ENCODE peak calls at places on chromosomes 5 and 9, in five cellular contexts. A is stomach, C is IMR-90, S is body of pancreas, Q is testis. B is an unnamed sample.

GRCh38 chr5:139271201-139272027 is 22.1 kb upstream of the MATR3 start:
- DNase-seq in A (no peak), C (peak), S (peak), Q (no peak), B (no peak)

GRCh38 chr5:116799401-116799800 is 224.8 kb upstream of the SEMA6A start:
- DNase-seq in A (no peak), C (no peak), S (no peak), Q (no peak), B (no peak)

GRCh38 chr9:35549466-35549865 is 55.6 kb upstream of the TESK1 start:
- DNase-seq in A (no peak), C (no peak), S (no peak), Q (no peak), B (no peak)

GRCh38 chr5:168479166-168479565 is 7.1 kb upstream of the RARS1 start:
- DNase-seq in A (no peak), C (peak), S (no peak), Q (no peak), B (no peak)

GRCh38 chr5:170636836-170637477 is 133.1 kb downstream of the KCNIP1 start:
- DNase-seq in A (no peak), C (no peak), S (no peak), Q (no peak), B (no peak)

GRCh38 chr9:23321049-23321448 is 505.0 kb downstream of the ELAVL2 start:
- DNase-seq in A (no peak), C (no peak), S (no peak), Q (no peak), B (no peak)

GRCh38 chr9:98591696-98592095 is 117.0 kb downstream of the GABBR2 start:
- DNase-seq in A (no peak), C (no peak), S (no peak), Q (no peak), B (no peak)

GRCh38 chr5:1175801-1176472 is 25.5 kb upstream of the SLC6A19 start:
- DNase-seq in A (no peak), C (no peak), S (peak), Q (peak), B (no peak)

GRCh38 chr9:69945671-69946141 is 97.9 kb upstream of the MAMDC2 start:
- DNase-seq in A (peak), C (peak), S (peak), Q (peak), B (no peak)

GRCh38 chr9:124544535-124544934 is 37.3 kb upstream of the NR5A1 start:
- DNase-seq in A (no peak), C (no peak), S (no peak), Q (no peak), B (no peak)

GRCh38 chr5:55853271-55853670 is 2.1 kb downstream of the IL31RA start:
- DNase-seq in A (no peak), C (no peak), S (no peak), Q (no peak), B (no peak)

GRCh38 chr9:708556-709432 is 132.7 kb upstream of the DMRT1 start:
- DNase-seq in A (no peak), C (no peak), S (peak), Q (peak), B (no peak)

GRCh38 chr9:14661421-14662059 is 31.7 kb downstream of the ZDHHC21 start:
- DNase-seq in A (no peak), C (peak), S (no peak), Q (no peak), B (peak)

GRCh38 chr5:127042593-127042992 is 12.2 kb upstream of the MARCHF3 start:
- DNase-seq in A (no peak), C (peak), S (no peak), Q (no peak), B (peak)

GRCh38 chr5:154878642-154879335 is 20.4 kb downstream of the CNOT8 start:
- DNase-seq in A (no peak), C (no peak), S (no peak), Q (no peak), B (no peak)

GRCh38 chr5:128749584-128749983 is 211.5 kb upstream of the FBN2 start:
- DNase-seq in A (no peak), C (no peak), S (no peak), Q (no peak), B (no peak)

GRCh38 chr5:135829681-135830383 is 4.6 kb upstream of the SLC25A48 start:
- DNase-seq in A (peak), C (peak), S (peak), Q (peak), B (peak)

GRCh38 chr9:106878943-106879916 is 16.3 kb downstream of the ZNF462 start:
- DNase-seq in A (no peak), C (peak), S (peak), Q (peak), B (no peak)

GRCh38 chr9:120402741-120403542 is 177.0 kb downstream of the CDK5RAP2 start:
- DNase-seq in A (no peak), C (peak), S (peak), Q (no peak), B (peak)

GRCh38 chr5:22391956-22392355 is 461.2 kb downstream of the CDH12 start:
- DNase-seq in A (no peak), C (no peak), S (no peak), Q (no peak), B (no peak)

GRCh38 chr5:78792342-78793055 is 143.9 kb upstream of the LHFPL2 start:
- DNase-seq in A (no peak), C (no peak), S (no peak), Q (no peak), B (no peak)

GRCh38 chr9:121280715-121281613 is 13.0 kb downstream of the GSN start:
- DNase-seq in A (no peak), C (no peak), S (no peak), Q (no peak), B (no peak)

GRCh38 chr9:136244116-136244775 is 1.4 kb downstream of the QSOX2 start:
- DNase-seq in A (no peak), C (no peak), S (no peak), Q (no peak), B (peak)
- TF ChIP-seq POLR2A in A (no peak), C (no peak), S (no peak), Q (no peak), B (no peak)

DNA sequence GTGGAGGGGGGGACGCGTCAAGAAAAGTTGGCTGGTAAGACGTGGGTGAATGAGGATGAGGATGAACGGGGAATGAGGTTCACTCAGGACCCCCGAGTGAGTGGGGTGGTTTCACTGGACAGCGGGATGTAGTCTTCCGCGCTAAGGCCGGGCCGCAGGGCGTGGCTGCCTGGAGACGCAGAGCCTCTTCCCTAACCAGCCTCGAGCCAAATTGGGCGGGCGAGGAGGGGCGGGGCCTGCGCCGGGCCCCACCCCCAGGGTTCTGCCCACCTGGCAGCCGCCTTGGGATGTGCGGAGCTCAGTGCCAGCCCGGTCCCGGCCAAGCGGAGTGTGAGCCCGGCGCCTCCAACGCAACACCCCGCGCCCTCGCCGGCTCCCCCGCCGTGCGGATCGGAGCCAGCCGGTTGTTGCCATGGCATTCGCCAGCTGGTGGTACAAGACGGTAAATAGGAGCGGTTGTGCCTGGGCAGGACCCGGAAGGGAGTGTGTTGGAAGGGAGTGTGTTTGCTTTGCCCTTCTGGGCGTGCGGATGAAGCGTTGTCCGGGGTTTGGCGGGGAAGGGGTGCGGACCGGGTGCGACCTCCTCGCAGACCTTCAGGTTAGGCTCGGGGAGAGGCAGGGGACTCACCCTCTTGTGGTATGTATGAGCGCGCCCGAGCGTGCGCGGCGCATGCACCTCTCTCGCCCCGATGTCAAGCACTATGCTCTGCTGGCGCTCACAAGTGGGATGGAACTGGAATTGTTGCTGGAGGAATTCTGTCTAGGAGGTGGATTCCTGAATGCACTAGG is 743 bp downstream of the CAST start:
- DNase-seq in A (peak), C (peak), S (peak), Q (peak), B (peak)
- TF ChIP-seq POLR2A in A (peak), C (peak), S (peak), Q (peak), B (no peak)

DNA sequence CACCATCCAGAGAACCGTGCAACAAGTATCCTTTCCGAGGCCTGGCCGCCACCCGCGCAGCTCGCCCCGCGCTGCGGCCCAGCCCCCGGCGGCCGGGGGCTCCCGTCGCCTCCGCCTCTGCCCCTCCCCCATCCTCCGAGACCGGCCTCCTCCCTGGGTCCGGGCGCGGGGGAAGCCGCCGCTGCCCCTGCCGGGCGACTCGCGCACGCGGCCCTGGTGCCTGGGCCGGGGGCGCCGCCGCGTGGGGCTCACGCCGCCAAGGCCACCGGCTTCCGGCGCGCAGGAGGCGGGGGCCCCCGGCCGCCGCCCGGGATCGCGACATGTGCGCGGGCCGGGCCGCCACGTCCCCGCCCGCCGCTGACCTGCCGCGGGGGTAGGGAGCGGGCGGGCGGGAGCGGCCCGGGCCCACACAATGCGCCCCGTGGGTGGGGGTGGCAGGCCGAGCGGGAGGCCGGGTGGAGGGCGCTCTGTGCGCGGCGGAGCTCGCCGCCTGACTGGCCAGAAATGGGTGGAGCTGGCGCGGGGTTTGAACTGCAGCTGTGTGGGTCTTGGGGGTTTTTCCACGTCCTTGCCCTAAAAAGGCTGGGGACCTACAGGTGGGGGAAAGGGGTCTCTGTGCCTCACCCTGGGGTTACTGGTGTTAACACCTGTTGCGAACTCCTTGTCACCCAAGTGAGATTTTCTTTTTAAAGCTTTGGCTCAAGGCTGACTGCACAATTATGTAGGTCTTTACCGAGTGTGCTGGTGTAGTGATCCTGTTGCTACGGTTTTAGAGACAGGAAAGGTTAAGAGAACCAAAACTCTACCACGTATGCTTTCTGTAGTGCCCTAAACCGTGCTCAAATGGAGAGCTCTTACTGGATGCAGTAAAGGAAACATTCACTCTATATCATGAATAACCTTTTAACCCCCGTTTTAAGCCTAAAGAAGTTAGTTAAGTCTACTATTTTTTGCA is 32.3 kb downstream of the TNPO1 start:
- DNase-seq in A (peak), C (peak), S (peak), Q (peak), B (peak)
- TF ChIP-seq POLR2A in A (no peak), C (no peak), S (no peak), Q (no peak), B (no peak)

DNA sequence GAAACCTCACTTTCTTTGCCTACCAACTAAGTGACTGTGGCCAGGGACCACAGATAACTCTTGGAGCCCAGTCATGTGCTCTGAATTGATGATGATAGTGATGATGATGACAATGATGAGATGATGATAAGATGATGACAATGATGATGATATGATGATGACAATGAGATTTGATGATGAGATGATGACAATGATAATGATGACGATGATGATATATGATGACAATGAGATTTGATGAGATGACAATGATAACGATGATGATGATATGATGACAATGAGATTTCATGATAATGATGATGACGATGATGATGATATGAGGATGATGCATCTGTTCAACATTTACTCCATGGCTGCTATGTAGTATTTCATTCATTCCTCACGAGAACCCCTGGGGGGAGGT is 213.0 kb downstream of the ERCC6L2 start:
- DNase-seq in A (no peak), C (no peak), S (no peak), Q (no peak), B (no peak)
- TF ChIP-seq POLR2A in A (no peak), C (no peak), S (no peak), Q (no peak), B (no peak)

B was measured in erythroblast.